ENCODE peak calls at places on chromosomes 11 and 22, in eight cellular contexts. P is C1 segment of cervical spinal cord; T is HCT116; U is WTC11; Y is activated CD4-positive, alpha-beta T cell treated with anti-CD3 and anti-CD28 coated beads for 36 hours; C is body of pancreas; I is nephron progenitor cell; Q is endothelial cell. R is an unnamed sample.

GRCh38 chr11:126815111-126815510 is 185.5 kb downstream of the KIRREL3 start:
- DNase-seq in P (no peak), T (no peak), U (no peak), Y (no peak), C (no peak), I (no peak), Q (no peak), R (no peak)

GRCh38 chr22:39185601-39186012 is 33.1 kb upstream of the CBX7 start:
- DNase-seq in P (peak; percentile 64), T (no peak), U (no peak), Y (no peak), C (no peak), I (no peak), Q (no peak), R (no peak)

GRCh38 chr22:19109198-19110063 is 12.8 kb downstream of the DGCR2 start:
- DNase-seq in P (no peak), T (no peak), U (no peak), Y (peak; percentile 70), C (peak; percentile 58), I (no peak), Q (no peak), R (no peak)

GRCh38 chr11:68610452-68611116 is 73.8 kb upstream of the GAL start:
- DNase-seq in P (no peak), T (no peak), U (no peak), Y (no peak), C (no peak), I (no peak), Q (no peak), R (no peak)

GRCh38 chr11:104098132-104098531 is 61.7 kb downstream of the DDI1 start:
- DNase-seq in P (no peak), T (no peak), U (no peak), Y (no peak), C (no peak), I (no peak), Q (no peak), R (no peak)

GRCh38 chr22:38981659-38982007 is 514 bp upstream of the APOBEC3B start:
- DNase-seq in P (no peak), T (no peak), U (no peak), Y (no peak), C (peak; percentile 32), I (no peak), Q (no peak), R (no peak)

GRCh38 chr11:26522912-26523610 is 49.0 kb downstream of the MUC15 start:
- DNase-seq in P (no peak), T (no peak), U (peak; percentile 31), Y (no peak), C (no peak), I (no peak), Q (no peak), R (peak; percentile 2)

GRCh38 chr22:36481393-36482168 is at the start of gene TXN2:
- DNase-seq in P (peak; percentile 94), T (peak; percentile 89), U (peak; percentile 94), Y (peak; percentile 97), C (peak; percentile 97), I (peak; percentile 93), Q (peak; percentile 87), R (peak; percentile 96)

GRCh38 chr11:73566422-73566821 is 31.5 kb downstream of the FAM168A start:
- DNase-seq in P (no peak), T (no peak), U (no peak), Y (no peak), C (no peak), I (no peak), Q (no peak), R (no peak)

GRCh38 chr11:66408488-66409214 is 12.2 kb upstream of the NPAS4 start:
- DNase-seq in P (peak; percentile 54), T (peak; percentile 62), U (peak; percentile 97), Y (peak; percentile 97), C (peak; percentile 90), I (peak; percentile 98), Q (peak; percentile 97), R (peak; percentile 96)

GRCh38 chr11:119699227-119699626 is 29.8 kb downstream of the NECTIN1 start:
- DNase-seq in P (peak; percentile 17), T (no peak), U (no peak), Y (no peak), C (peak; percentile 57), I (no peak), Q (no peak), R (no peak)

GRCh38 chr22:46296257-46297150 is at the start of gene GTSE1:
- DNase-seq in P (peak; percentile 93), T (peak; percentile 93), U (peak; percentile 98), Y (peak; percentile 99), C (peak; percentile 97), I (peak; percentile 96), Q (peak; percentile 92), R (peak; percentile 98)

GRCh38 chr22:42188808-42189447 is 58.3 kb upstream of the CYP2D6 start:
- DNase-seq in P (no peak), T (peak; percentile 46), U (no peak), Y (no peak), C (no peak), I (no peak), Q (no peak), R (no peak)

GRCh38 chr11:4839851-4840549 is 9.0 kb downstream of the OR51S1 start:
- DNase-seq in P (no peak), T (no peak), U (no peak), Y (no peak), C (no peak), I (no peak), Q (no peak), R (no peak)

GRCh38 chr22:27750866-27751265 is 50.7 kb downstream of the MN1 start:
- DNase-seq in P (no peak), T (no peak), U (no peak), Y (no peak), C (no peak), I (no peak), Q (no peak), R (no peak)

GRCh38 chr11:33970984-33971466 is 79.1 kb upstream of the LMO2 start:
- DNase-seq in P (peak; percentile 2), T (peak; percentile 64), U (peak; percentile 41), Y (peak; percentile 40), C (peak; percentile 25), I (peak; percentile 29), Q (peak; percentile 54), R (peak; percentile 33)

GRCh38 chr11:118082880-118083543 is 3.8 kb downstream of the SMIM35 start:
- DNase-seq in P (no peak), T (no peak), U (no peak), Y (no peak), C (no peak), I (no peak), Q (no peak), R (no peak)

GRCh38 chr11:47328449-47329390 is 23.8 kb downstream of the MYBPC3 start:
- DNase-seq in P (no peak), T (no peak), U (no peak), Y (no peak), C (no peak), I (no peak), Q (no peak), R (no peak)

GRCh38 chr11:86608251-86608799 is 64.1 kb downstream of the ME3 start:
- DNase-seq in P (peak; percentile 17), T (peak; percentile 67), U (peak; percentile 56), Y (peak; percentile 68), C (peak; percentile 74), I (peak; percentile 43), Q (peak; percentile 56), R (peak; percentile 15)

GRCh38 chr11:122804796-122805195 is 33.5 kb upstream of the CRTAM start:
- DNase-seq in P (no peak), T (no peak), U (no peak), Y (no peak), C (no peak), I (no peak), Q (no peak), R (no peak)

R was measured in COR-L47.